ENCODE peak calls at places on chromosome 21, in five cellular contexts. W, F, L, C and D are unnamed samples.
A peak's percentile ranks its signal among the peaks of the same experiment; 100 is the strongest.

GRCh38 chr21:25369524-25370300 is 237.6 kb downstream of the MRPL39 start:
- DNase-seq in F (peak; percentile 71), C (no peak), L (no peak), W (peak; percentile 69), D (peak; percentile 17)

GRCh38 chr21:17699524-17700189 is 87.0 kb upstream of the BTG3 start:
- DNase-seq in W (no peak), C (no peak), L (no peak), F (no peak), D (no peak)

GRCh38 chr21:43740497-43741156 is 21.7 kb downstream of the PDXK start:
- DNase-seq in C (no peak), L (peak; percentile 87), W (peak; percentile 45), F (peak; percentile 53), D (peak; percentile 98)

GRCh38 chr21:28899744-28900143 is 92.9 kb downstream of the LTN1 start:
- DNase-seq in L (no peak), C (no peak), F (peak; percentile 87), W (peak; percentile 82), D (no peak)

GRCh38 chr21:16358021-16358420 is 628.2 kb downstream of the USP25 start:
- DNase-seq in L (no peak), W (no peak), C (no peak), F (no peak), D (no peak)

GRCh38 chr21:43832648-43833047 is 32.4 kb upstream of the AGPAT3 start:
- DNase-seq in C (peak; percentile 25), F (no peak), L (no peak), W (no peak), D (peak; percentile 71)

GRCh38 chr21:27813750-27814149 is 846.9 kb upstream of the ADAMTS5 start:
- DNase-seq in F (no peak), L (no peak), W (no peak), C (no peak), D (no peak)

GRCh38 chr21:43991447-43991991 is 20.6 kb upstream of the TRAPPC10 start:
- DNase-seq in F (no peak), C (no peak), W (no peak), L (no peak), D (peak; percentile 58)

GRCh38 chr21:37582613-37583012 is 216.0 kb downstream of the DYRK1A start:
- DNase-seq in L (peak; percentile 60), F (peak; percentile 64), W (peak; percentile 73), C (no peak), D (peak; percentile 77)

GRCh38 chr21:28832013-28832714 is 160.5 kb downstream of the LTN1 start:
- DNase-seq in L (peak; percentile 17), W (peak; percentile 19), C (peak; percentile 51), F (peak; percentile 37), D (peak; percentile 9)

GRCh38 chr21:18369115-18369514 is 34.5 kb downstream of the TMPRSS15 start:
- DNase-seq in F (no peak), W (peak; percentile 16), C (no peak), L (peak; percentile 45), D (no peak)

GRCh38 chr21:45027241-45028196 is 46.9 kb upstream of the ADARB1 start:
- DNase-seq in L (no peak), C (peak; percentile 33), F (no peak), W (no peak), D (peak; percentile 65)

GRCh38 chr21:33300701-33301631 is 23.8 kb upstream of the IFNAR1 start:
- DNase-seq in F (no peak), L (no peak), C (no peak), W (no peak), D (no peak)

GRCh38 chr21:33265664-33266049 is 510 bp upstream of the IL10RB start:
- DNase-seq in W (peak; percentile 35), C (no peak), F (peak; percentile 28), L (no peak), D (no peak)

GRCh38 chr21:27704567-27705166 is 737.8 kb upstream of the ADAMTS5 start:
- DNase-seq in L (no peak), W (peak; percentile 19), C (no peak), F (no peak), D (no peak)

GRCh38 chr21:33419538-33420123 is 16.4 kb downstream of the IFNGR2 start:
- DNase-seq in F (peak; percentile 63), W (peak; percentile 96), C (no peak), L (no peak), D (peak; percentile 86)

GRCh38 chr21:43866233-43866632 is 1.2 kb downstream of the AGPAT3 start:
- DNase-seq in W (peak; percentile 59), L (peak; percentile 39), C (peak; percentile 60), F (peak; percentile 76), D (peak; percentile 98)

GRCh38 chr21:44090332-44090731 is 16.9 kb upstream of the PWP2 start:
- DNase-seq in W (no peak), F (no peak), L (no peak), C (peak; percentile 52), D (peak; percentile 3)

GRCh38 chr21:15401331-15401730 is 328.5 kb upstream of the USP25 start:
- DNase-seq in L (no peak), C (no peak), W (peak; percentile 3), F (no peak), D (no peak)

GRCh38 chr21:9839011-9839661 is 682.2 kb upstream of the TPTE start:
- DNase-seq in C (no peak), L (no peak), W (no peak), F (no peak), D (peak; percentile 9)

GRCh38 chr21:25862596-25862995 is 127.8 kb downstream of the GABPA start:
- DNase-seq in W (peak; percentile 47), C (peak; percentile 48), F (peak; percentile 46), L (no peak), D (no peak)

GRCh38 chr21:33894736-33895288 is 20.8 kb downstream of the ATP5PO start:
- DNase-seq in W (peak; percentile 87), L (peak; percentile 89), C (peak; percentile 63), F (peak; percentile 92), D (peak; percentile 96)

GRCh38 chr21:44793269-44794030 is 8.2 kb downstream of the UBE2G2 start:
- DNase-seq in C (peak; percentile 63), W (peak; percentile 66), L (peak; percentile 85), F (peak; percentile 79), D (peak; percentile 92)

GRCh38 chr21:44712203-44713028 is 1.0 kb upstream of the TSPEAR start:
- DNase-seq in F (no peak), L (no peak), C (peak; percentile 14), W (no peak), D (peak; percentile 51)

GRCh38 chr21:15439726-15440125 is 290.1 kb upstream of the USP25 start:
- DNase-seq in F (no peak), L (no peak), W (peak; percentile 24), C (no peak), D (no peak)

DNA sequence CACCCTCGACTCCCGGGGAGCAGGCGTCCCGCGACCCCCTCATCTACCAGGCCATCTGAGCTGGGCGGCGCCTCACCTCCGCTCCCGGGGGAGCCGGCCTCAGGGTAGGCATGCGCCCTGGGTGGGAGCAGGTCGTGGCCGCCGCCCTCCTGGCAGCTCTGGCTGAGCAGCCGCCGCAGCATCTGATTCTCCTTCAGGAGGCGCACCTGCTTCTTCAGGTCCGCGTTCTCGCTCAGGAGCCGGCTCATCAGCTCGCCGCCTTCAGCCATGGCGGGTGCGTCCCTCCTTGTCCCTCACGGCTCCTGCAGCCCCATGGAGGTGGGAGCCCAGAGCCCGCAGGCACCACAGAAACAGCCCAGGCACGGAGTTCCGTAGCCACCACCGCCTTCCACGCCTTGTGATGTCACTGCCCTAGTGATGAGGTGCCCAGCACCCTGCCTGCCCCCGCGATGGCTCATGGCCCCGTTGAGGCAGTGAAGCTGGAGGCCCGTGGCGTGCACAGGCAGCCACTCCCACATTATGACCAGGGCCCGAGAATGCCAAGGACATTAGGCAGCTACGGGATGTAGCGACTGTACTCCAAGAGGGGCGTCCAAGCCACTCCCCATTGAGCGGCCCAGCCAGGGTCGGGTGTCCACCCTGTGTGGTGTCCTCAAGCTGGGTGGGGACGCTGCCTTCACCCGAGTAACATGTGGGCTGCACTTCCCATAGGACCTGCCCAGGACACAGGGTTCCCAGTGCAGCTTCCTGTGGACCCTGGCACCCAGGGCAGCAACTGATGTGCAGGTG is 1.5 kb downstream of the SPATC1L start:
- DNase-seq in L (no peak), C (no peak), F (peak; percentile 73), W (no peak), D (no peak)
- H3K4me3 ChIP-seq in L (no peak overlapping the region), C (no peak overlapping the region), F (no peak overlapping the region), W (no peak overlapping the region), D (no peak overlapping the region)

GRCh38 chr21:35072557-35072956 is 23.5 kb upstream of the RUNX1 start:
- DNase-seq in L (no peak), W (no peak), C (no peak), F (no peak), D (no peak)
- H3K4me3 ChIP-seq in L (no peak overlapping the region), W (no peak overlapping the region), C (no peak overlapping the region), F (peak overlapping the region; percentile 21), D (no peak overlapping the region)

DNA sequence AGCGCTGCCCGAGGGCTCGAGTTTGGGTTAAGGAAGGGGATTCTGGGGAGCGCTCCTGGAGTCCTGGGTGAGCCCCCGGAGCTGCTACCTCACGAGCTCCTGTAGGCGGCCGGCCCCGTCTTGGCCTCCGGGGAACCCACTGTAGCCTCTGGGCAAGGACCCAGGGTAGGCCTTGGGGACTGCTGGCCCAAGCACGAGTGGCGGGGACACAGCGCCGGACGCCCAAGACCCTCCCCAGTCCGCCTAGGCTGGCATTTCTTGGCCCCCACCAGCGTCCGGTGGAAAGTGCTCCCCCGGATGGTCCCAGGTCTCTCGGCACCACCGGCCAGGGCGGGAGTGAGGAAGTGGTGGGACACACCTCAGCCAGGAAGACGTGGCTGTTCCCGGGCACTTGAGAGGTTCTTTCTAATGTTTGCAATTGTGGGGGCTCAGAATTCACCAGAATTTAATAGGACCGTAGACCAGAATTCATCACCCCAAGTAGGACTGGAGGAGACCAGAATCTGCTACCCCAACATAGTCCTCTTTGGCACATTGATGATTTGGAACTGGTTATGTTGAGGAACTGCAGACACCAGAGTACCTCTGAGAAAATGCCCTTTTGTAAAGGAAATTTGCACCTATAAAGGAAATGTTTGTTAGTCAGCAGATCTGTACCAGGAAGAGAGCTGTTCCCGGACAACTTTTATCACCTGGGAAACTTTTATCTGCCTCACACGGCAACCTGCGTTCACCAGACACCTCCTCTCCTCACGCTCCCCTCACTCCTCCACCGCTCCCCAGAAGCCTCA is 652 bp upstream of the TMPRSS2 start:
- DNase-seq in C (no peak), W (no peak), L (no peak), F (no peak), D (peak; percentile 45)
- H3K4me3 ChIP-seq in C (no peak overlapping the region), W (no peak overlapping the region), L (peak overlapping the region; percentile 35), F (no peak overlapping the region), D (no peak overlapping the region)

GRCh38 chr21:38912789-38913119 is 107.0 kb downstream of the ETS2 start:
- DNase-seq in F (no peak), L (no peak), C (no peak), W (no peak), D (no peak)
- H3K4me3 ChIP-seq in F (peak overlapping the region; percentile 46), L (no peak overlapping the region), C (no peak overlapping the region), W (no peak overlapping the region), D (no peak overlapping the region)

GRCh38 chr21:42657676-42658319 is 4.4 kb downstream of the PDE9A start:
- DNase-seq in F (no peak), C (peak; percentile 34), L (no peak), W (no peak), D (peak; percentile 65)

GRCh38 chr21:42660118-42660470 is 6.7 kb downstream of the PDE9A start:
- DNase-seq in F (no peak), W (no peak), L (no peak), C (peak; percentile 21), D (no peak)

GRCh38 chr21:42659416-42660117 is 6.1 kb downstream of the PDE9A start:
- DNase-seq in W (no peak), F (no peak), L (no peak), C (peak; percentile 10), D (no peak)

GRCh38 chr21:42656872-42657271 is 3.5 kb downstream of the PDE9A start:
- DNase-seq in W (no peak), F (no peak), C (peak; percentile 31), L (no peak), D (no peak)

GRCh38 chr21:42658320-42659105 is 5.1 kb downstream of the PDE9A start:
- DNase-seq in W (no peak), C (peak; percentile 20), L (no peak), F (no peak), D (peak; percentile 83)
- H3K4me3 ChIP-seq in W (no peak overlapping the region), C (no peak overlapping the region), L (no peak overlapping the region), F (no peak overlapping the region), D (no peak overlapping the region)

GRCh38 chr21:19853709-19854575 is 1144.3 kb upstream of the NCAM2 start:
- DNase-seq in L (no peak), C (no peak), F (no peak), W (no peak), D (no peak)
- H3K4me3 ChIP-seq in L (no peak overlapping the region), C (no peak overlapping the region), F (no peak overlapping the region), W (no peak overlapping the region), D (no peak overlapping the region)